ENCODE peak calls at places on chromosomes 12 and 14, in eight cellular contexts. One of them, this sample, is unnamed.

GRCh38 chr14:104953896-104954656 is 24.1 kb downstream of the AHNAK2 start:
- DNase-seq in thyroid gland: no peak
- DNase-seq in stimulated activated CD8-positive, alpha-beta memory T cell treated with anti-CD3 and anti-CD28 coated beads, Interleukin-7, amount 100 ng/mL, for 1 hour: no peak
- DNase-seq in NCI-H1092 treated with DMSO at 0.1 percent for 48 hours: no peak
- DNase-seq in GM04503: no peak
- DNase-seq in HCT116: no peak
- DNase-seq in A172: no peak
- DNase-seq in AG04450: no peak
- DNase-seq in this sample: no peak

GRCh38 chr14:99819514-99819913 is 26.3 kb downstream of the EML1 start:
- DNase-seq in AG04450: no peak
- DNase-seq in A172: no peak
- DNase-seq in thyroid gland: no peak
- DNase-seq in GM04503: no peak
- DNase-seq in HCT116: no peak
- DNase-seq in stimulated activated CD8-positive, alpha-beta memory T cell treated with anti-CD3 and anti-CD28 coated beads, Interleukin-7, amount 100 ng/mL, for 1 hour: no peak
- DNase-seq in NCI-H1092 treated with DMSO at 0.1 percent for 48 hours: no peak
- DNase-seq in this sample: peak; percentile 68

GRCh38 chr14:59490756-59491155 is 6.4 kb downstream of the JKAMP start:
- DNase-seq in HCT116: no peak
- DNase-seq in A172: no peak
- DNase-seq in stimulated activated CD8-positive, alpha-beta memory T cell treated with anti-CD3 and anti-CD28 coated beads, Interleukin-7, amount 100 ng/mL, for 1 hour: no peak
- DNase-seq in AG04450: no peak
- DNase-seq in thyroid gland: no peak
- DNase-seq in NCI-H1092 treated with DMSO at 0.1 percent for 48 hours: no peak
- DNase-seq in GM04503: no peak
- DNase-seq in this sample: no peak

GRCh38 chr14:41187868-41188267 is 418.8 kb upstream of the LRFN5 start:
- DNase-seq in HCT116: no peak
- DNase-seq in A172: no peak
- DNase-seq in thyroid gland: no peak
- DNase-seq in stimulated activated CD8-positive, alpha-beta memory T cell treated with anti-CD3 and anti-CD28 coated beads, Interleukin-7, amount 100 ng/mL, for 1 hour: no peak
- DNase-seq in AG04450: no peak
- DNase-seq in GM04503: no peak
- DNase-seq in NCI-H1092 treated with DMSO at 0.1 percent for 48 hours: no peak
- DNase-seq in this sample: no peak

GRCh38 chr12:47900480-47901129 is 4.2 kb downstream of the VDR start:
- DNase-seq in stimulated activated CD8-positive, alpha-beta memory T cell treated with anti-CD3 and anti-CD28 coated beads, Interleukin-7, amount 100 ng/mL, for 1 hour: no peak
- DNase-seq in A172: no peak
- DNase-seq in HCT116: peak; percentile 29
- DNase-seq in GM04503: no peak
- DNase-seq in thyroid gland: peak; percentile 34
- DNase-seq in AG04450: no peak
- DNase-seq in NCI-H1092 treated with DMSO at 0.1 percent for 48 hours: peak; percentile 13
- DNase-seq in this sample: peak; percentile 53

GRCh38 chr12:93223440-93224426 is 154.0 kb upstream of the NUDT4 start:
- DNase-seq in stimulated activated CD8-positive, alpha-beta memory T cell treated with anti-CD3 and anti-CD28 coated beads, Interleukin-7, amount 100 ng/mL, for 1 hour: no peak
- DNase-seq in thyroid gland: peak; percentile 18
- DNase-seq in GM04503: peak; percentile 47
- DNase-seq in AG04450: no peak
- DNase-seq in NCI-H1092 treated with DMSO at 0.1 percent for 48 hours: peak; percentile 30
- DNase-seq in HCT116: no peak
- DNase-seq in A172: no peak
- DNase-seq in this sample: no peak

GRCh38 chr14:64675246-64675645 is 29.0 kb upstream of the PLEKHG3 start:
- DNase-seq in stimulated activated CD8-positive, alpha-beta memory T cell treated with anti-CD3 and anti-CD28 coated beads, Interleukin-7, amount 100 ng/mL, for 1 hour: no peak
- DNase-seq in A172: no peak
- DNase-seq in AG04450: no peak
- DNase-seq in thyroid gland: peak; percentile 18
- DNase-seq in NCI-H1092 treated with DMSO at 0.1 percent for 48 hours: no peak
- DNase-seq in GM04503: no peak
- DNase-seq in HCT116: no peak
- DNase-seq in this sample: no peak

GRCh38 chr12:11798856-11799530 is 149.5 kb downstream of the ETV6 start:
- DNase-seq in AG04450: peak; percentile 63
- DNase-seq in stimulated activated CD8-positive, alpha-beta memory T cell treated with anti-CD3 and anti-CD28 coated beads, Interleukin-7, amount 100 ng/mL, for 1 hour: no peak
- DNase-seq in HCT116: no peak
- DNase-seq in A172: peak; percentile 92
- DNase-seq in thyroid gland: no peak
- DNase-seq in NCI-H1092 treated with DMSO at 0.1 percent for 48 hours: no peak
- DNase-seq in GM04503: peak; percentile 70
- DNase-seq in this sample: no peak

GRCh38 chr12:14774074-14774943 is 29.0 kb downstream of the WBP11 start:
- DNase-seq in NCI-H1092 treated with DMSO at 0.1 percent for 48 hours: no peak
- DNase-seq in AG04450: peak; percentile 85
- DNase-seq in stimulated activated CD8-positive, alpha-beta memory T cell treated with anti-CD3 and anti-CD28 coated beads, Interleukin-7, amount 100 ng/mL, for 1 hour: peak; percentile 58
- DNase-seq in A172: no peak
- DNase-seq in HCT116: peak; percentile 74
- DNase-seq in thyroid gland: peak; percentile 97
- DNase-seq in GM04503: peak; percentile 76
- DNase-seq in this sample: peak; percentile 98

GRCh38 chr12:103881261-103881660 is 40.2 kb upstream of the NT5DC3 start:
- DNase-seq in GM04503: no peak
- DNase-seq in HCT116: no peak
- DNase-seq in thyroid gland: no peak
- DNase-seq in AG04450: no peak
- DNase-seq in stimulated activated CD8-positive, alpha-beta memory T cell treated with anti-CD3 and anti-CD28 coated beads, Interleukin-7, amount 100 ng/mL, for 1 hour: no peak
- DNase-seq in NCI-H1092 treated with DMSO at 0.1 percent for 48 hours: peak; percentile 10
- DNase-seq in A172: no peak
- DNase-seq in this sample: no peak

GRCh38 chr12:77339610-77340009 is 274.2 kb upstream of the E2F7 start:
- DNase-seq in HCT116: no peak
- DNase-seq in A172: peak; percentile 27
- DNase-seq in AG04450: no peak
- DNase-seq in GM04503: no peak
- DNase-seq in thyroid gland: no peak
- DNase-seq in stimulated activated CD8-positive, alpha-beta memory T cell treated with anti-CD3 and anti-CD28 coated beads, Interleukin-7, amount 100 ng/mL, for 1 hour: no peak
- DNase-seq in NCI-H1092 treated with DMSO at 0.1 percent for 48 hours: no peak
- DNase-seq in this sample: no peak

GRCh38 chr12:106682594-106683234 is 91.8 kb upstream of the RIC8B start:
- DNase-seq in NCI-H1092 treated with DMSO at 0.1 percent for 48 hours: no peak
- DNase-seq in stimulated activated CD8-positive, alpha-beta memory T cell treated with anti-CD3 and anti-CD28 coated beads, Interleukin-7, amount 100 ng/mL, for 1 hour: no peak
- DNase-seq in AG04450: no peak
- DNase-seq in thyroid gland: no peak
- DNase-seq in A172: peak; percentile 36
- DNase-seq in GM04503: no peak
- DNase-seq in HCT116: peak; percentile 16
- DNase-seq in this sample: no peak

GRCh38 chr14:100640481-100641273 is 53.5 kb upstream of the BEGAIN start:
- DNase-seq in GM04503: no peak
- DNase-seq in AG04450: no peak
- DNase-seq in stimulated activated CD8-positive, alpha-beta memory T cell treated with anti-CD3 and anti-CD28 coated beads, Interleukin-7, amount 100 ng/mL, for 1 hour: peak; percentile 50
- DNase-seq in HCT116: no peak
- DNase-seq in NCI-H1092 treated with DMSO at 0.1 percent for 48 hours: no peak
- DNase-seq in A172: peak; percentile 64
- DNase-seq in thyroid gland: peak; percentile 11
- DNase-seq in this sample: no peak

GRCh38 chr14:22333408-22334274 is 255.4 kb downstream of the DAD1 start:
- DNase-seq in NCI-H1092 treated with DMSO at 0.1 percent for 48 hours: no peak
- DNase-seq in AG04450: no peak
- DNase-seq in stimulated activated CD8-positive, alpha-beta memory T cell treated with anti-CD3 and anti-CD28 coated beads, Interleukin-7, amount 100 ng/mL, for 1 hour: no peak
- DNase-seq in A172: peak; percentile 77
- DNase-seq in HCT116: peak; percentile 79
- DNase-seq in thyroid gland: no peak
- DNase-seq in GM04503: peak; percentile 16
- DNase-seq in this sample: no peak

GRCh38 chr14:101197595-101198397 is 294.3 kb upstream of the RTL1 start:
- DNase-seq in AG04450: no peak
- DNase-seq in A172: no peak
- DNase-seq in NCI-H1092 treated with DMSO at 0.1 percent for 48 hours: no peak
- DNase-seq in thyroid gland: no peak
- DNase-seq in HCT116: no peak
- DNase-seq in stimulated activated CD8-positive, alpha-beta memory T cell treated with anti-CD3 and anti-CD28 coated beads, Interleukin-7, amount 100 ng/mL, for 1 hour: no peak
- DNase-seq in GM04503: no peak
- DNase-seq in this sample: no peak

GRCh38 chr12:51591020-51591901 is at the start of gene SCN8A:
- DNase-seq in A172: peak; percentile 11
- DNase-seq in HCT116: peak; percentile 16
- DNase-seq in thyroid gland: peak; percentile 24
- DNase-seq in NCI-H1092 treated with DMSO at 0.1 percent for 48 hours: peak; percentile 68
- DNase-seq in GM04503: no peak
- DNase-seq in stimulated activated CD8-positive, alpha-beta memory T cell treated with anti-CD3 and anti-CD28 coated beads, Interleukin-7, amount 100 ng/mL, for 1 hour: no peak
- DNase-seq in AG04450: no peak
- DNase-seq in this sample: peak; percentile 69

GRCh38 chr14:96245710-96246534 is 10.1 kb upstream of the BDKRB1 start:
- DNase-seq in GM04503: no peak
- DNase-seq in A172: no peak
- DNase-seq in stimulated activated CD8-positive, alpha-beta memory T cell treated with anti-CD3 and anti-CD28 coated beads, Interleukin-7, amount 100 ng/mL, for 1 hour: no peak
- DNase-seq in HCT116: no peak
- DNase-seq in AG04450: no peak
- DNase-seq in thyroid gland: no peak
- DNase-seq in NCI-H1092 treated with DMSO at 0.1 percent for 48 hours: no peak
- DNase-seq in this sample: no peak